ENCODE peak calls at places on chromosome 16, in nine cellular contexts. E is globus pallidus; Z is stimulated activated CD8-positive, alpha-beta memory T cell treated with anti-CD3 and anti-CD28 coated beads, Interleukin-15, amount 100 ng/mL, for 4 hours; B is NCI-H446 treated with DMSO at 0.1 percent for 48 hours; O is BJ; H is Daoy; T is HTR-8/SVneo; G is AG10803; J is germinal center. Q is an unnamed sample.

GRCh38 chr16:64184156-64184555 is 937.7 kb downstream of the CDH11 start:
- DNase-seq in E (no peak), Z (no peak), B (no peak), O (peak; percentile 0), H (no peak), T (no peak), G (peak; percentile 44), J (no peak), Q (no peak)

GRCh38 chr16:73143681-73144370 is 95.9 kb upstream of the ZFHX3 start:
- DNase-seq in E (no peak), Z (no peak), B (no peak), O (no peak), H (peak; percentile 8), T (no peak), G (peak; percentile 68), J (no peak), Q (no peak)

GRCh38 chr16:85220125-85220839 is 108.0 kb upstream of the CIBAR2 start:
- DNase-seq in E (peak; percentile 63), Z (no peak), B (peak; percentile 93), O (peak; percentile 44), H (peak; percentile 77), T (no peak), G (peak; percentile 90), J (no peak), Q (peak; percentile 96)

GRCh38 chr16:30621765-30622164 is 11.6 kb upstream of the ZNF689 start:
- DNase-seq in E (no peak), Z (no peak), B (no peak), O (no peak), H (peak; percentile 45), T (no peak), G (peak; percentile 85), J (no peak), Q (no peak)

GRCh38 chr16:12500771-12501170 is 302.9 kb downstream of the CPPED1 start:
- DNase-seq in E (no peak), Z (no peak), B (no peak), O (no peak), H (no peak), T (no peak), G (no peak), J (no peak), Q (no peak)

GRCh38 chr16:49921791-49922456 is 66.0 kb upstream of the ZNF423 start:
- DNase-seq in E (peak; percentile 3), Z (no peak), B (peak; percentile 8), O (no peak), H (peak; percentile 52), T (peak; percentile 62), G (peak; percentile 18), J (peak; percentile 50), Q (peak; percentile 70)

GRCh38 chr16:85464342-85465305 is 148.5 kb upstream of the GSE1 start:
- DNase-seq in E (no peak), Z (no peak), B (no peak), O (no peak), H (no peak), T (no peak), G (no peak), J (no peak), Q (no peak)

GRCh38 chr16:57736419-57737281 is 1.1 kb downstream of the KATNB1 start:
- DNase-seq in E (peak; percentile 58), Z (no peak), B (no peak), O (peak; percentile 35), H (peak; percentile 66), T (peak; percentile 42), G (peak; percentile 86), J (peak; percentile 19), Q (no peak)